ENCODE peak calls at places on chromosomes 5 and 9, in five cellular contexts. V is ovary; I is body of pancreas; M is CD8-positive, alpha-beta memory T cell; K is astrocyte. T is an unnamed sample. For H3K36me3, the result is how much of the 10 kb centered on the place peaks cover.

GRCh38 chr9:21831841-21832509 is 29.5 kb downstream of the MTAP start:
- DNase-seq in K (peak), I (no peak), M (no peak), V (no peak), T (no peak)

GRCh38 chr5:72204946-72205345 is 97.7 kb downstream of the MAP1B start:
- DNase-seq in I (no peak), K (peak), V (no peak), M (no peak), T (no peak)

GRCh38 chr9:84070590-84070989 is 90.0 kb downstream of the RMI1 start:
- DNase-seq in M (no peak), V (no peak), K (no peak), I (no peak), T (no peak)

GRCh38 chr5:162189719-162190118 is 122.1 kb downstream of the GABRG2 start:
- DNase-seq in M (no peak), I (no peak), K (no peak), V (no peak), T (no peak)

GRCh38 chr5:143268388-143268787 is 135.1 kb downstream of the NR3C1 start:
- DNase-seq in K (no peak), I (no peak), V (no peak), M (no peak), T (no peak)

GRCh38 chr5:989961-990530 is 18.6 kb upstream of the NKD2 start:
- DNase-seq in K (no peak), V (no peak), I (peak), M (no peak), T (peak)

GRCh38 chr9:85269811-85270210 is 471.9 kb downstream of the AGTPBP1 start:
- DNase-seq in I (no peak), M (no peak), V (no peak), K (no peak), T (no peak)

GRCh38 chr5:146765089-146765832 is 113.3 kb downstream of the PPP2R2B start:
- DNase-seq in V (no peak), K (peak), I (no peak), M (no peak), T (no peak)

GRCh38 chr5:179407191-179408175 is 62.2 kb upstream of the ADAMTS2 start:
- DNase-seq in I (no peak), M (no peak), V (no peak), K (no peak), T (no peak)

GRCh38 chr5:157215143-157215825 is 34.6 kb downstream of the ITK start:
- DNase-seq in V (no peak), I (no peak), M (peak), K (no peak), T (no peak)

GRCh38 chr5:33148076-33148501 is 292.7 kb upstream of the TARS1 start:
- DNase-seq in I (peak), V (no peak), K (peak), M (no peak), T (no peak)

GRCh38 chr9:90772381-90772780 is 29.2 kb upstream of the SYK start:
- DNase-seq in K (no peak), I (no peak), M (no peak), V (no peak), T (no peak)

GRCh38 chr5:66720776-66721175 is 124.6 kb downstream of the MAST4 start:
- DNase-seq in I (no peak), M (no peak), K (no peak), V (no peak), T (no peak)

GRCh38 chr9:122320346-122320995 is 50.4 kb upstream of the PTGS1 start:
- DNase-seq in I (no peak), K (no peak), V (no peak), M (no peak), T (no peak)

GRCh38 chr9:106581973-106582372 is 281.0 kb upstream of the ZNF462 start:
- DNase-seq in K (no peak), M (no peak), I (no peak), V (no peak), T (no peak)

GRCh38 chr9:107638922-107639321 is 149.4 kb upstream of the KLF4 start:
- DNase-seq in K (peak), I (peak), M (no peak), V (peak), T (no peak)

GRCh38 chr9:129479217-129480011 is 141.5 kb downstream of the C9orf50 start:
- DNase-seq in V (no peak), K (no peak), M (no peak), I (no peak), T (no peak)

GRCh38 chr5:126658526-126658925 is 57.8 kb downstream of the PHAX start:
- DNase-seq in K (no peak), V (no peak), I (no peak), M (no peak), T (no peak)

GRCh38 chr9:134875376-134875775 is 5.2 kb upstream of the FCN2 start:
- DNase-seq in V (no peak), K (no peak), M (no peak), I (no peak), T (no peak)

GRCh38 chr9:2688636-2689035 is 28.7 kb upstream of the KCNV2 start:
- DNase-seq in V (no peak), I (no peak), K (no peak), M (no peak), T (no peak)

GRCh38 chr5:77431719-77432118 is 60.4 kb downstream of the WDR41 start:
- DNase-seq in I (no peak), K (no peak), V (no peak), M (no peak), T (no peak)
- H3K36me3 ChIP-seq in I (under half), K (under half), V (under half), M (under half), T (half or more)

GRCh38 chr9:86974421-86974820 is 27.1 kb upstream of the GAS1 start:
- DNase-seq in K (no peak), I (no peak), M (no peak), V (no peak), T (no peak)

GRCh38 chr9:86975571-86975970 is 28.3 kb upstream of the GAS1 start:
- DNase-seq in K (no peak), M (no peak), I (no peak), V (no peak), T (no peak)

GRCh38 chr9:86977205-86977835 is 30.0 kb upstream of the GAS1 start:
- DNase-seq in I (no peak), M (no peak), K (peak), V (no peak), T (no peak)

GRCh38 chr9:86978413-86978812 is 31.1 kb upstream of the GAS1 start:
- DNase-seq in I (no peak), K (peak), M (no peak), V (no peak), T (no peak)

DNA sequence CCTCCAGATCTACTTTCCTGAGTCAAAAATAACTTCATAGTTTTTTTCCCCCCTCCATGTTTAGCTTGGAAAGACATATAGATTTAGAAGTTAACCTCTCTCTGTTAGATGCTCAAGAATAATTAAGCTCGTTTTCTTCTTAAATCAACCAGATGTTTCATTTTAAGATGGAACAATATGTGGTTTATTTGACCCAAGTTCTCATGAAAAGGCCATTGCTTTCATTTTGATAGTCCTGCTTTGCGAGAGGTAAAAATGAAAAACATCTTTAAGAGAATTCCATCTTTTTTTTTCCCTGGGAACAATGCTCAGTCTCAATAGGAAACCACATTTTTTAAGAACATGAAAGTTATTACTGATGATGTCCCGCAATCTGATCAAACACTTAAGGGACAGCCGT is 27.8 kb upstream of the GAS1 start:
- DNase-seq in V (no peak), M (no peak), I (no peak), K (no peak), T (no peak)
- H3K4me3 ChIP-seq in V (no peak), M (no peak), I (no peak), K (no peak), T (no peak)

GRCh38 chr5:133265257-133265656 is 213.4 kb downstream of the HSPA4 start:
- DNase-seq in V (no peak), K (no peak), I (no peak), M (no peak), T (no peak)
- H3K36me3 ChIP-seq in V (under half), K (under half), I (under half), M (under half), T (under half)

GRCh38 chr9:12538842-12539584 is 154.2 kb upstream of the TYRP1 start:
- DNase-seq in M (no peak), V (no peak), K (no peak), I (peak), T (no peak)
- H3K4me3 ChIP-seq in M (no peak), V (no peak), K (no peak), I (peak), T (peak)

DNA sequence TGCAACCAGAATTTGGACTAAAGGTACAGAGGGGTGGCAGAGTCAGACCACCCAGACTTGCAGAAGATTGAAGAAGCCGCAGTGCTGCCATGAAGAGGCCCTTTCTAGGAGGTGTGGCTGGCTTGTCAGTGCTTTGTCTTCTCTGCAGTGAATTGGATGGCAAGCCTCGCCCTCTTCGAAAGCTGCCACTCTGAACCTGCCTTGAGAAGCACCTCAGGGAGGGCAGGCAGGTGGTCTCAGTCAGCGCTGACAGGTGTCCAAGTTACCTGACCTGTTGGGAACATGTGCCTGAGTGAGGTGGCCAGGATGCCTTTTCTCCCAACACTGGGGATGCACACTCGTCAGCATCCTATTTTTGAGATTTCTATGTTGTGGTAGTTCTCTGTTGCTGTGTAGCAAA is 6.2 kb downstream of the TENT4A start:
- DNase-seq in K (no peak), I (no peak), M (no peak), V (no peak), T (no peak)
- H3K36me3 ChIP-seq in K (under half), I (under half), M (under half), V (under half), T (under half)

GRCh38 chr9:12667892-12668291 is 25.3 kb upstream of the TYRP1 start:
- DNase-seq in K (no peak), M (no peak), I (no peak), V (no peak), T (no peak)
- H3K4me3 ChIP-seq in K (no peak), M (no peak), I (no peak), V (no peak), T (no peak)

GRCh38 chr9:132663851-132664250 is 5.9 kb downstream of the DDX31 start:
- DNase-seq in I (no peak), K (no peak), V (no peak), M (no peak), T (no peak)

GRCh38 chr9:132662152-132662945 is 7.4 kb downstream of the DDX31 start:
- DNase-seq in V (no peak), K (no peak), I (no peak), M (no peak), T (no peak)

GRCh38 chr9:132663120-132663519 is 6.7 kb downstream of the DDX31 start:
- DNase-seq in V (no peak), K (no peak), I (no peak), M (no peak), T (no peak)
- H3K36me3 ChIP-seq in V (under half), K (under half), I (under half), M (under half), T (under half)